ENCODE peak calls at places on chromosomes 13 and 19, in seven cellular contexts. J, W, T, C, K, Q and H are unnamed samples.

GRCh38 chr13:99614465-99614885 is 113.2 kb downstream of the TM9SF2 start:
- DNase-seq in J (no peak), W (peak), T (no peak), C (peak), K (no peak), Q (no peak), H (peak)

GRCh38 chr19:38898788-38899446 is 501 bp downstream of the SIRT2 start:
- DNase-seq in J (peak), W (peak), T (peak), C (no peak), K (no peak), Q (no peak), H (no peak)

GRCh38 chr19:5434351-5434917 is 20.8 kb upstream of the ZNRF4 start:
- DNase-seq in J (no peak), W (no peak), T (no peak), C (no peak), K (no peak), Q (no peak), H (no peak)

GRCh38 chr19:14505488-14506239 is 9.7 kb upstream of the GIPC1 start:
- DNase-seq in J (peak), W (peak), T (peak), C (peak), K (no peak), Q (no peak), H (peak)

GRCh38 chr13:24502567-24503375 is 9.8 kb downstream of the PARP4 start:
- DNase-seq in J (peak), W (no peak), T (peak), C (no peak), K (no peak), Q (no peak), H (no peak)

GRCh38 chr13:74443623-74444022 is 309.4 kb upstream of the KLF12 start:
- DNase-seq in J (peak), W (no peak), T (no peak), C (no peak), K (no peak), Q (no peak), H (no peak)

GRCh38 chr19:54463531-54464043 is at the start of gene LENG9:
- DNase-seq in J (peak), W (peak), T (peak), C (peak), K (no peak), Q (peak), H (peak)

GRCh38 chr19:9883231-9883758 is 48.2 kb downstream of the PIN1 start:
- DNase-seq in J (no peak), W (peak), T (no peak), C (no peak), K (no peak), Q (no peak), H (no peak)

GRCh38 chr13:88857256-88857655 is 1186.1 kb downstream of the SLITRK5 start:
- DNase-seq in J (no peak), W (no peak), T (no peak), C (no peak), K (no peak), Q (no peak), H (no peak)

GRCh38 chr13:101454767-101455166 is 2.3 kb downstream of the ITGBL1 start:
- DNase-seq in J (peak), W (no peak), T (no peak), C (no peak), K (peak), Q (no peak), H (no peak)

GRCh38 chr13:61095885-61096284 is 319.8 kb downstream of the PCDH20 start:
- DNase-seq in J (no peak), W (no peak), T (no peak), C (no peak), K (no peak), Q (no peak), H (no peak)

DNA sequence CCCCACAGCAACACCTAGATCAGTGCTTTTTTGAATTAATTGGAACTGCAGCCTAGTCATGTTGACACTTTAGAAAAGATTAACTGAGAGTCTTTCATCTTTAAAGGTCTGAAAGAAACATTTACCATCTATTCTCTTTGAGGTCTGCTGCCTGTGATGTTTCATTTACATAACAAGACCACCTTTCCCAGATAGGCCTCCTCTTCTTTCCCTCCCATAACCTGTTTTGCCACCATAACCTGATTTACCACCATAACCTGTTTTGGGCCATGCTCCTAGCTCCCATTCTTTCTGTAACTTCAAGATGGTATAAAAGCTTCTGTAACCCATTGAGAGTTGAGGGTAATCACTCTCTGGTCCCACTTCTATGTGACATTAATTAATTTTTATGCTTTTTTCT is 320.8 kb downstream of the PCDH20 start:
- DNase-seq in J (no peak), W (no peak), T (no peak), C (no peak), K (no peak), Q (no peak), H (no peak)
- H3K4me3 ChIP-seq in J (no peak), W (no peak), T (no peak), C (no peak), K (no peak), Q (no peak), H (no peak)

DNA sequence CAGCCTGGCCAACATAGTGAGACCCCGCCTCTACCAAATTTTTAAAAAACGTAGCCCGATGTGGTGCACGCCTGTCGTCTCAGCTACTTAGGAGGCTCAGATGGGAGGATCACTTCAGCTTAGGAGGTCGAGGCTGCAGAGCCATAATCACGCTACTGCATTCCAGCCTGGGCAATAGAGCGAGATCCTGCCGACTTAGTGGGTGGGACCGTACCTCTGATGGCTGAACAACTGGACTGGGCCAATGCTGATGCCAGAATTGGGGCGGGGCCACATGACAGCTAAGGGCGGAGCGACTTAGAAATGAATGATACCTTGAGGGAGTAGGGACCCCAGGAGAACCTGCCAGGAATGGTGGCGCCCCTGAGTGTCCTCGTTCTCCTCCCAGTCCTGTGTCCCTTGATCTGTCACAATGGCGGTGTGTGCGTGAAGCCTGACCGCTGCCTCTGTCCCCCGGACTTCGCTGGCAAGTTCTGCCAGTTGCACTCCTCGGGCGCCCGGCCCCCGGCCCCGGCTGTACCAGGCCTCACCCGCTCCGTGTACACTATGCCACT is 3.6 kb downstream of the LTBP4 start:
- DNase-seq in J (no peak), W (peak), T (peak), C (no peak), K (no peak), Q (peak), H (peak)
- H3K4me3 ChIP-seq in J (no peak), W (no peak), T (peak), C (peak), K (peak), Q (peak), H (peak)

GRCh38 chr19:55625004-55625326 is 599 bp upstream of the ZNF784 start:
- DNase-seq in J (no peak), W (no peak), T (no peak), C (no peak), K (no peak), Q (no peak), H (no peak)

GRCh38 chr19:55623130-55623868 is 1.1 kb downstream of the ZNF784 start:
- DNase-seq in J (no peak), W (no peak), T (no peak), C (no peak), K (no peak), Q (no peak), H (no peak)

GRCh38 chr19:55622242-55622969 is 2.0 kb downstream of the ZNF784 start:
- DNase-seq in J (no peak), W (no peak), T (no peak), C (no peak), K (no peak), Q (peak), H (no peak)

GRCh38 chr19:55624109-55625003 is at the start of gene ZNF784:
- DNase-seq in J (peak), W (peak), T (peak), C (peak), K (no peak), Q (peak), H (peak)

DNA sequence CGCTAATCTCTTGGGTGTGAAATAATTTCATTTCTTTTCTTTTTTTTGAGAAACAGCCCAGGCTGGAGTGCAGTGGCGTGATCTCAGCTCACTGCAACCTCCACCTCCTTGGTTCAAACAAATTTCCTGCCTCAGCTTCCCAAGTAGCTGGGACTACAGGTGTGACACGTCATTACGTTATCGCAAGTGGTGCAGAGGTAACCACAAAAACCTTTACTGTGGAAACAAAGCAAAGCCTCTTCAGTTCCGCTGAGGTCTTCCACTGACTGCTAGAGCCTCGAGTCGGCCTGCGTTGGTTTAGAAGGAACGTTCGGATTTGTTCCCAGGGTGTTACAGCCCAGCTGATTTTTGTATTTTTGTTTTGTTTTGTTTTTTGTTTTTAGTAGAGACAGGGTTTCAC is 2.0 kb upstream of the ZNF784 start:
- DNase-seq in J (no peak), W (no peak), T (no peak), C (peak), K (no peak), Q (no peak), H (no peak)
- H3K4me3 ChIP-seq in J (no peak), W (no peak), T (no peak), C (no peak), K (no peak), Q (no peak), H (no peak)

GRCh38 chr19:47021536-47022139 is 2.0 kb downstream of the NPAS1 start:
- DNase-seq in J (no peak), W (no peak), T (no peak), C (no peak), K (no peak), Q (no peak), H (no peak)
- H3K4me3 ChIP-seq in J (peak), W (no peak), T (no peak), C (peak), K (peak), Q (no peak), H (peak)

GRCh38 chr19:19955208-19955607 is 54.5 kb downstream of the ZNF93 start:
- DNase-seq in J (no peak), W (no peak), T (no peak), C (no peak), K (no peak), Q (no peak), H (no peak)

GRCh38 chr19:19956431-19957075 is 55.8 kb downstream of the ZNF93 start:
- DNase-seq in J (no peak), W (no peak), T (no peak), C (no peak), K (no peak), Q (no peak), H (no peak)
- H3K4me3 ChIP-seq in J (no peak), W (no peak), T (no peak), C (no peak), K (no peak), Q (no peak), H (no peak)

GRCh38 chr19:11052391-11052790 is 36.9 kb upstream of the LDLR start:
- DNase-seq in J (no peak), W (no peak), T (no peak), C (no peak), K (no peak), Q (no peak), H (no peak)
- H3K4me3 ChIP-seq in J (no peak), W (no peak), T (no peak), C (no peak), K (no peak), Q (no peak), H (no peak)

GRCh38 chr13:102825400-102825799 is 20.4 kb upstream of the ERCC5 start:
- DNase-seq in J (no peak), W (no peak), T (no peak), C (no peak), K (no peak), Q (no peak), H (no peak)

GRCh38 chr13:102830646-102831045 is 15.2 kb upstream of the ERCC5 start:
- DNase-seq in J (no peak), W (peak), T (peak), C (no peak), K (no peak), Q (no peak), H (peak)

GRCh38 chr13:102825921-102826706 is 19.7 kb upstream of the ERCC5 start:
- DNase-seq in J (peak), W (no peak), T (no peak), C (no peak), K (no peak), Q (no peak), H (no peak)
- H3K4me3 ChIP-seq in J (peak), W (no peak), T (no peak), C (no peak), K (no peak), Q (no peak), H (no peak)

GRCh38 chr19:3577741-3578344 is 5.1 kb downstream of the HMG20B start:
- DNase-seq in J (no peak), W (no peak), T (peak), C (no peak), K (no peak), Q (no peak), H (no peak)
- H3K4me3 ChIP-seq in J (no peak), W (no peak), T (no peak), C (no peak), K (no peak), Q (no peak), H (no peak)

GRCh38 chr19:41397086-41398041 is at the start of the genes BCKDHA and EXOSC5:
- DNase-seq in J (peak), W (peak), T (peak), C (peak), K (peak), Q (peak), H (peak)
- H3K4me3 ChIP-seq in J (peak), W (peak), T (peak), C (peak), K (peak), Q (peak), H (peak)

GRCh38 chr13:105047676-105048295 is 1487.7 kb downstream of the EFNB2 start:
- DNase-seq in J (no peak), W (no peak), T (no peak), C (no peak), K (no peak), Q (no peak), H (no peak)
- H3K4me3 ChIP-seq in J (no peak), W (no peak), T (no peak), C (no peak), K (no peak), Q (no peak), H (no peak)